ENCODE peak calls at places on chromosomes 4 and X, in seven cellular contexts. V is left ventricle myocardium inferior; U is thoracic aorta; B is fibroblast of lung; X is CD8-positive, alpha-beta memory T cell; Z is tibial artery; J is psoas muscle. H is an unnamed sample.

GRCh38 chrX:19373034-19373891 is 29.5 kb downstream of the PDHA1 start:
- DNase-seq in V (no peak), U (no peak), B (no peak), X (no peak), Z (no peak), J (no peak), H (no peak)

GRCh38 chrX:31374786-31375185 is 302.9 kb upstream of the FTHL17 start:
- DNase-seq in V (no peak), U (no peak), B (no peak), X (no peak), Z (no peak), J (no peak), H (no peak)

GRCh38 chr4:154332681-154333421 is 158.7 kb downstream of the DCHS2 start:
- DNase-seq in V (no peak), U (no peak), B (peak), X (no peak), Z (no peak), J (peak), H (no peak)

GRCh38 chrX:46929439-46930018 is 17.3 kb downstream of the JADE3 start:
- DNase-seq in V (no peak), U (no peak), B (peak), X (no peak), Z (no peak), J (no peak), H (no peak)

GRCh38 chr4:145954924-145955339 is 16.3 kb upstream of the ZNF827 start:
- DNase-seq in V (no peak), U (no peak), B (peak), X (no peak), Z (no peak), J (no peak), H (peak)

GRCh38 chr4:1193206-1194027 is 21.0 kb upstream of the SPON2 start:
- DNase-seq in V (no peak), U (no peak), B (no peak), X (no peak), Z (no peak), J (peak), H (no peak)

GRCh38 chrX:46713672-46714487 is 45.0 kb downstream of the SLC9A7 start:
- DNase-seq in V (no peak), U (no peak), B (no peak), X (no peak), Z (no peak), J (no peak), H (no peak)

GRCh38 chr4:72770708-72771107 is 201.7 kb upstream of the ADAMTS3 start:
- DNase-seq in V (no peak), U (no peak), B (no peak), X (no peak), Z (no peak), J (no peak), H (no peak)

GRCh38 chrX:27715610-27716009 is 92.2 kb upstream of the MAGEB10 start:
- DNase-seq in V (no peak), U (no peak), B (no peak), X (no peak), Z (no peak), J (no peak), H (no peak)

GRCh38 chr4:40507977-40508376 is 121.7 kb downstream of the RBM47 start:
- DNase-seq in V (no peak), U (no peak), B (peak), X (no peak), Z (no peak), J (no peak), H (no peak)

GRCh38 chr4:140049924-140050681 is 103.9 kb downstream of the MAML3 start:
- DNase-seq in V (no peak), U (no peak), B (peak), X (no peak), Z (no peak), J (no peak), H (no peak)

GRCh38 chr4:153119626-153120025 is 84.6 kb upstream of the TRIM2 start:
- DNase-seq in V (no peak), U (no peak), B (no peak), X (no peak), Z (no peak), J (no peak), H (no peak)

GRCh38 chr4:153252122-153252521 is 47.9 kb downstream of the TRIM2 start:
- DNase-seq in V (no peak), U (no peak), B (no peak), X (no peak), Z (no peak), J (no peak), H (no peak)

GRCh38 chr4:99826016-99826415 is 9.4 kb downstream of the DAPP1 start:
- DNase-seq in V (no peak), U (no peak), B (no peak), X (no peak), Z (no peak), J (no peak), H (no peak)

GRCh38 chr4:76116821-76117220 is 31.4 kb downstream of the NUP54 start:
- DNase-seq in V (no peak), U (no peak), B (no peak), X (no peak), Z (no peak), J (no peak), H (no peak)

GRCh38 chr4:793109-793861 is 32.6 kb downstream of the CPLX1 start:
- DNase-seq in V (no peak), U (no peak), B (no peak), X (no peak), Z (no peak), J (no peak), H (no peak)

GRCh38 chr4:17766826-17767458 is 14.5 kb downstream of the FAM184B start:
- DNase-seq in V (no peak), U (no peak), B (no peak), X (no peak), Z (no peak), J (no peak), H (no peak)

GRCh38 chrX:96774116-96774515 is 89.5 kb downstream of the DIAPH2 start:
- DNase-seq in V (no peak), U (no peak), B (no peak), X (no peak), Z (no peak), J (no peak), H (no peak)

GRCh38 chr4:8328456-8328855 is 58.9 kb downstream of the HTRA3 start:
- DNase-seq in V (no peak), U (no peak), B (no peak), X (no peak), Z (no peak), J (no peak), H (no peak)

DNA sequence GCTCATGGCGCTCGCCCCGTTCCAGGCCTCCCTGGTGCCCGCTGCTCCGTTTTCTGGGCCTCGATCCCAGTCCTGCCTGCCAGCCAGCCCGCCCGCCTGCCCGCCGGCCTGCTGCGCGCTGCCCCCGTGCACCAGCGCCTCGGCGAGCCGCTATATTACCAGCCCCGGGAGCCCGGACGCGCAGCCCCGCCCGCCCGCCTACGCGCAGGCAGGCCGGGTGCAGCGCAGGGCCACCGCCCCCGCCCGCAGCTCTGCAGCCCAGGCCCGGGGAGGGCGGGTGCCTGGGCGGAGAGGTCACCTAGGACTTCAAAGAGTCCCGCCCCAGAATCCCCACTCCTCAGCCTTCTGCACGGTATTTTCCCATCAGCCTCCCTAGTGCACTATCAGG is at the start of gene MAOB:
- DNase-seq in V (peak), U (no peak), B (no peak), X (no peak), Z (peak), J (peak), H (no peak)
- H3K4me3 ChIP-seq in V (peak), U (peak), B (peak), X (no peak), Z (peak), J (peak), H (peak)

DNA sequence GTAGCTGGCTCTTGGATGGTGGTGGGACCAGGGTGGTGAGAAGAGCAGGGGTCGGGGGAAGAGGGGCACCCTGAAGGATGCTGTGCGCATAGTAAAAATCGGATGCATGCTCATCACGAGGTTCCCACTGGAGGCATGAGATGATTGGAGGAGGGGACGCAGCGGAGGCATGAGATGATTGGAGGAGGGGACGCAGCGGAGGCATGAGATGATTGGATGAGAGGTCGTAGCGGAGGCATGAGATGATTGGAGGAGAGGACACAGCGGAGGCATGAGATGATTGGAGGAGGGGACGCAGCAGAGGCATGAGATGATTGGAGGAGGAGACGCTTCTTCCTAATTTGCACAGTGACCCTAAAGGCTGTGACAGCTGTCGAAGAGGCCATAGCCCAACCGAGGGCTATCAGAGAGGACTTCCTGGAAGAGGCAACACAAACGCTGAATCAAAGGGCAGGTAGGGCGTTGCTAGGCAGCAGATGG is 106.7 kb downstream of the ADRA2C start:
- DNase-seq in V (peak), U (no peak), B (no peak), X (no peak), Z (no peak), J (no peak), H (no peak)
- H3K4me3 ChIP-seq in V (no peak), U (no peak), B (no peak), X (no peak), Z (no peak), J (no peak), H (no peak)

GRCh38 chrX:10722804-10723364 is 102.5 kb upstream of the MID1 start:
- DNase-seq in V (no peak), U (no peak), B (peak), X (no peak), Z (peak), J (no peak), H (no peak)
- H3K4me3 ChIP-seq in V (no peak), U (peak), B (no peak), X (no peak), Z (no peak), J (no peak), H (no peak)

GRCh38 chrX:52979568-52979967 is 21.2 kb upstream of the FAM156A start:
- DNase-seq in V (no peak), U (no peak), B (peak), X (no peak), Z (peak), J (no peak), H (no peak)

GRCh38 chrX:52983526-52983925 is 25.2 kb upstream of the FAM156A start:
- DNase-seq in V (no peak), U (no peak), B (no peak), X (no peak), Z (no peak), J (no peak), H (no peak)

GRCh38 chrX:52979993-52980392 is 21.7 kb upstream of the FAM156A start:
- DNase-seq in V (no peak), U (no peak), B (no peak), X (no peak), Z (no peak), J (no peak), H (no peak)
- H3K4me3 ChIP-seq in V (no peak), U (no peak), B (no peak), X (no peak), Z (no peak), J (no peak), H (no peak)

GRCh38 chr4:48483006-48483776 is at the start of gene SLC10A4:
- DNase-seq in V (no peak), U (no peak), B (no peak), X (no peak), Z (no peak), J (peak), H (no peak)
- H3K4me3 ChIP-seq in V (peak), U (peak), B (no peak), X (no peak), Z (peak), J (peak), H (peak)

GRCh38 chrX:2321411-2321810 is 179.4 kb downstream of the DHRSX start:
- DNase-seq in V (no peak), U (no peak), B (no peak), X (no peak), Z (no peak), J (no peak), H (no peak)
- H3K4me3 ChIP-seq in V (peak), U (no peak), B (no peak), X (no peak), Z (no peak), J (peak), H (no peak)

GRCh38 chrX:13377537-13377936 is 57.7 kb upstream of the ATXN3L start:
- DNase-seq in V (no peak), U (no peak), B (peak), X (no peak), Z (no peak), J (no peak), H (no peak)
- H3K4me3 ChIP-seq in V (no peak), U (no peak), B (peak), X (no peak), Z (no peak), J (no peak), H (no peak)

H was measured in retinal pigment epithelial cell.